ENCODE peak calls at places on chromosome 1, in nine cellular contexts. One of them, this sample, is unnamed.

GRCh38 chr1:59446257-59446901 is 149.5 kb downstream of the FGGY start:
- DNase-seq in heart right ventricle: peak
- DNase-seq in tibial artery: no peak
- DNase-seq in coronary artery: no peak
- DNase-seq in foreskin fibroblast: peak
- DNase-seq in skeletal muscle cell: peak
- DNase-seq in fibroblast of mammary gland: peak
- DNase-seq in brain microvascular endothelial cell: peak
- DNase-seq in CD4-positive, CD25-positive, alpha-beta regulatory T cell: no peak
- DNase-seq in this sample: no peak

GRCh38 chr1:240217398-240217797 is 125.7 kb downstream of the FMN2 start:
- DNase-seq in heart right ventricle: no peak
- DNase-seq in foreskin fibroblast: peak
- DNase-seq in CD4-positive, CD25-positive, alpha-beta regulatory T cell: no peak
- DNase-seq in brain microvascular endothelial cell: no peak
- DNase-seq in skeletal muscle cell: no peak
- DNase-seq in fibroblast of mammary gland: peak
- DNase-seq in tibial artery: no peak
- DNase-seq in coronary artery: no peak
- DNase-seq in this sample: no peak

GRCh38 chr1:246428542-246429308 is 78.4 kb downstream of the SMYD3 start:
- DNase-seq in fibroblast of mammary gland: peak
- DNase-seq in brain microvascular endothelial cell: peak
- DNase-seq in skeletal muscle cell: peak
- DNase-seq in coronary artery: no peak
- DNase-seq in foreskin fibroblast: peak
- DNase-seq in heart right ventricle: no peak
- DNase-seq in tibial artery: no peak
- DNase-seq in CD4-positive, CD25-positive, alpha-beta regulatory T cell: no peak
- DNase-seq in this sample: no peak

GRCh38 chr1:187310038-187310437 is 481.3 kb downstream of the PLA2G4A start:
- DNase-seq in CD4-positive, CD25-positive, alpha-beta regulatory T cell: no peak
- DNase-seq in heart right ventricle: no peak
- DNase-seq in tibial artery: no peak
- DNase-seq in skeletal muscle cell: no peak
- DNase-seq in coronary artery: no peak
- DNase-seq in fibroblast of mammary gland: no peak
- DNase-seq in brain microvascular endothelial cell: no peak
- DNase-seq in foreskin fibroblast: no peak
- DNase-seq in this sample: no peak

GRCh38 chr1:170114916-170115315 is 30.8 kb upstream of the NTMT2 start:
- DNase-seq in fibroblast of mammary gland: peak
- DNase-seq in skeletal muscle cell: peak
- DNase-seq in CD4-positive, CD25-positive, alpha-beta regulatory T cell: no peak
- DNase-seq in coronary artery: no peak
- DNase-seq in heart right ventricle: no peak
- DNase-seq in tibial artery: no peak
- DNase-seq in brain microvascular endothelial cell: peak
- DNase-seq in foreskin fibroblast: peak
- DNase-seq in this sample: peak

GRCh38 chr1:115189814-115190541 is 100.7 kb upstream of the TSPAN2 start:
- DNase-seq in CD4-positive, CD25-positive, alpha-beta regulatory T cell: no peak
- DNase-seq in brain microvascular endothelial cell: peak
- DNase-seq in fibroblast of mammary gland: peak
- DNase-seq in foreskin fibroblast: peak
- DNase-seq in heart right ventricle: no peak
- DNase-seq in coronary artery: no peak
- DNase-seq in skeletal muscle cell: peak
- DNase-seq in tibial artery: no peak
- DNase-seq in this sample: peak

GRCh38 chr1:46333300-46334029 is 7.1 kb upstream of the NSUN4 start:
- DNase-seq in brain microvascular endothelial cell: peak
- DNase-seq in tibial artery: no peak
- DNase-seq in coronary artery: no peak
- DNase-seq in skeletal muscle cell: no peak
- DNase-seq in heart right ventricle: no peak
- DNase-seq in CD4-positive, CD25-positive, alpha-beta regulatory T cell: no peak
- DNase-seq in foreskin fibroblast: peak
- DNase-seq in fibroblast of mammary gland: peak
- DNase-seq in this sample: no peak

GRCh38 chr1:119748040-119748439 is 20.7 kb downstream of the HMGCS2 start:
- DNase-seq in foreskin fibroblast: no peak
- DNase-seq in heart right ventricle: no peak
- DNase-seq in fibroblast of mammary gland: no peak
- DNase-seq in CD4-positive, CD25-positive, alpha-beta regulatory T cell: no peak
- DNase-seq in brain microvascular endothelial cell: no peak
- DNase-seq in skeletal muscle cell: no peak
- DNase-seq in tibial artery: no peak
- DNase-seq in coronary artery: no peak
- DNase-seq in this sample: no peak

GRCh38 chr1:117698398-117699160 is 92.7 kb downstream of the TENT5C start:
- DNase-seq in fibroblast of mammary gland: peak
- DNase-seq in CD4-positive, CD25-positive, alpha-beta regulatory T cell: no peak
- DNase-seq in foreskin fibroblast: no peak
- DNase-seq in tibial artery: no peak
- DNase-seq in brain microvascular endothelial cell: no peak
- DNase-seq in coronary artery: no peak
- DNase-seq in skeletal muscle cell: no peak
- DNase-seq in heart right ventricle: no peak
- DNase-seq in this sample: no peak

GRCh38 chr1:61953790-61954150 is 211.5 kb downstream of the PATJ start:
- DNase-seq in coronary artery: no peak
- DNase-seq in brain microvascular endothelial cell: no peak
- DNase-seq in heart right ventricle: no peak
- DNase-seq in tibial artery: no peak
- DNase-seq in CD4-positive, CD25-positive, alpha-beta regulatory T cell: no peak
- DNase-seq in foreskin fibroblast: no peak
- DNase-seq in fibroblast of mammary gland: no peak
- DNase-seq in skeletal muscle cell: no peak
- DNase-seq in this sample: no peak

GRCh38 chr1:61950418-61950817 is 208.1 kb downstream of the PATJ start:
- DNase-seq in CD4-positive, CD25-positive, alpha-beta regulatory T cell: no peak
- DNase-seq in skeletal muscle cell: no peak
- DNase-seq in foreskin fibroblast: no peak
- DNase-seq in fibroblast of mammary gland: peak
- DNase-seq in coronary artery: no peak
- DNase-seq in tibial artery: no peak
- DNase-seq in heart right ventricle: no peak
- DNase-seq in brain microvascular endothelial cell: no peak
- DNase-seq in this sample: no peak

GRCh38 chr1:61952675-61953074 is 210.4 kb downstream of the PATJ start:
- DNase-seq in skeletal muscle cell: no peak
- DNase-seq in CD4-positive, CD25-positive, alpha-beta regulatory T cell: no peak
- DNase-seq in foreskin fibroblast: no peak
- DNase-seq in brain microvascular endothelial cell: no peak
- DNase-seq in fibroblast of mammary gland: no peak
- DNase-seq in tibial artery: no peak
- DNase-seq in heart right ventricle: no peak
- DNase-seq in coronary artery: no peak
- DNase-seq in this sample: no peak

GRCh38 chr1:61953076-61953789 is 211.0 kb downstream of the PATJ start:
- DNase-seq in skeletal muscle cell: no peak
- DNase-seq in fibroblast of mammary gland: no peak
- DNase-seq in foreskin fibroblast: no peak
- DNase-seq in heart right ventricle: no peak
- DNase-seq in brain microvascular endothelial cell: no peak
- DNase-seq in CD4-positive, CD25-positive, alpha-beta regulatory T cell: no peak
- DNase-seq in coronary artery: no peak
- DNase-seq in tibial artery: no peak
- DNase-seq in this sample: no peak

DNA sequence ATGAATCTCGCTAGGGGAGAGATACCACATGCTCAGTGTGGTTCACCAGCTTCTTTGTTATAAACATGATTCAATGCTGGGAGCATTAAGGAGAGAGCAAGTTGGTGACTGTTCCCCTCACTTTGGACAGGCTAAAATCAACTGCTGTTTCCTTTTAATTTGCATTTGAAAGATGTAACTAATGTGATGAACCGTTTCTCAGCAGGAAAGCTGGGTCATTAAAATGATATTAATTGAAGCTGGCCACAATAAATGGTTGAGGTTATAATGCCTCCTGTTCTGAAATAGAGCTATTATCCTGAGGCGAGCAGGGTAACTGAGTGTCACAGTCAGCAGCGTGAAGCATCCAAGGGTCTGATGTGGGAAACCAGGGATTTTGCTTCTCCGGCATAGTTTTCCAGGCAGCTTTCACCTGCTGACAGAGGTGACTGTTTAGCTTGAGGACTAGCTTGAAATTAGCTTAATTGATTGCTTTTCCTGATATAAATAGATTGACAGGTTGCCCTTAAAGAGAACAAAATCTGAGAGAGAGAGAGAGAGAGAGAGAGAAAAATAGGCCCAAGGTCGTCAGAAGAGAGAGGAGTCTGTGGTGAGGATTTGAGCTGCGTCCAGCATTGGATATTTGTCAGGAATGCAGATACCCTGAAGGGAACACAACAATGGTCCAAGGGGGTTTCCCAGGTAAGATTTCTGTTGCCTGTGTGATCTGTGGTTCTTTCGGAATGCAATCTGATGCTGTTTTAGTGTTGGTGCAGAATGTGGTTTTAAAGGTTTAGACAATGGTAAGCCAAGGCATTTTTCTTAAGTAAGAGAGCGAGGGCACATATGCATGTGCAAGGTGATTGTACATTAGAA is 209.7 kb downstream of the PATJ start:
- DNase-seq in heart right ventricle: peak
- DNase-seq in tibial artery: no peak
- DNase-seq in fibroblast of mammary gland: no peak
- DNase-seq in CD4-positive, CD25-positive, alpha-beta regulatory T cell: no peak
- DNase-seq in skeletal muscle cell: no peak
- DNase-seq in coronary artery: no peak
- DNase-seq in brain microvascular endothelial cell: peak
- DNase-seq in foreskin fibroblast: no peak
- DNase-seq in this sample: no peak
- H3K4me3 ChIP-seq in heart right ventricle: peak
- H3K4me3 ChIP-seq in tibial artery: no peak
- H3K4me3 ChIP-seq in fibroblast of mammary gland: no peak
- H3K4me3 ChIP-seq in CD4-positive, CD25-positive, alpha-beta regulatory T cell: no peak
- H3K4me3 ChIP-seq in skeletal muscle cell: no peak
- H3K4me3 ChIP-seq in coronary artery: no peak
- H3K4me3 ChIP-seq in brain microvascular endothelial cell: no peak
- H3K4me3 ChIP-seq in foreskin fibroblast: no peak
- H3K4me3 ChIP-seq in this sample: no peak

GRCh38 chr1:235075955-235076308 is 52.7 kb downstream of the TOMM20 start:
- DNase-seq in fibroblast of mammary gland: no peak
- DNase-seq in heart right ventricle: no peak
- DNase-seq in brain microvascular endothelial cell: no peak
- DNase-seq in coronary artery: no peak
- DNase-seq in foreskin fibroblast: no peak
- DNase-seq in tibial artery: no peak
- DNase-seq in skeletal muscle cell: no peak
- DNase-seq in CD4-positive, CD25-positive, alpha-beta regulatory T cell: no peak
- DNase-seq in this sample: no peak

GRCh38 chr1:235074335-235075120 is 54.1 kb downstream of the TOMM20 start:
- DNase-seq in fibroblast of mammary gland: peak
- DNase-seq in brain microvascular endothelial cell: peak
- DNase-seq in CD4-positive, CD25-positive, alpha-beta regulatory T cell: no peak
- DNase-seq in foreskin fibroblast: peak
- DNase-seq in tibial artery: no peak
- DNase-seq in coronary artery: no peak
- DNase-seq in heart right ventricle: peak
- DNase-seq in skeletal muscle cell: no peak
- DNase-seq in this sample: no peak

GRCh38 chr1:235076504-235077162 is 52.0 kb downstream of the TOMM20 start:
- DNase-seq in heart right ventricle: no peak
- DNase-seq in tibial artery: no peak
- DNase-seq in foreskin fibroblast: no peak
- DNase-seq in fibroblast of mammary gland: no peak
- DNase-seq in skeletal muscle cell: no peak
- DNase-seq in coronary artery: no peak
- DNase-seq in brain microvascular endothelial cell: no peak
- DNase-seq in CD4-positive, CD25-positive, alpha-beta regulatory T cell: no peak
- DNase-seq in this sample: no peak

GRCh38 chr1:235073968-235074334 is 54.7 kb downstream of the TOMM20 start:
- DNase-seq in coronary artery: no peak
- DNase-seq in tibial artery: no peak
- DNase-seq in CD4-positive, CD25-positive, alpha-beta regulatory T cell: no peak
- DNase-seq in fibroblast of mammary gland: no peak
- DNase-seq in skeletal muscle cell: no peak
- DNase-seq in foreskin fibroblast: no peak
- DNase-seq in brain microvascular endothelial cell: no peak
- DNase-seq in heart right ventricle: no peak
- DNase-seq in this sample: no peak

DNA sequence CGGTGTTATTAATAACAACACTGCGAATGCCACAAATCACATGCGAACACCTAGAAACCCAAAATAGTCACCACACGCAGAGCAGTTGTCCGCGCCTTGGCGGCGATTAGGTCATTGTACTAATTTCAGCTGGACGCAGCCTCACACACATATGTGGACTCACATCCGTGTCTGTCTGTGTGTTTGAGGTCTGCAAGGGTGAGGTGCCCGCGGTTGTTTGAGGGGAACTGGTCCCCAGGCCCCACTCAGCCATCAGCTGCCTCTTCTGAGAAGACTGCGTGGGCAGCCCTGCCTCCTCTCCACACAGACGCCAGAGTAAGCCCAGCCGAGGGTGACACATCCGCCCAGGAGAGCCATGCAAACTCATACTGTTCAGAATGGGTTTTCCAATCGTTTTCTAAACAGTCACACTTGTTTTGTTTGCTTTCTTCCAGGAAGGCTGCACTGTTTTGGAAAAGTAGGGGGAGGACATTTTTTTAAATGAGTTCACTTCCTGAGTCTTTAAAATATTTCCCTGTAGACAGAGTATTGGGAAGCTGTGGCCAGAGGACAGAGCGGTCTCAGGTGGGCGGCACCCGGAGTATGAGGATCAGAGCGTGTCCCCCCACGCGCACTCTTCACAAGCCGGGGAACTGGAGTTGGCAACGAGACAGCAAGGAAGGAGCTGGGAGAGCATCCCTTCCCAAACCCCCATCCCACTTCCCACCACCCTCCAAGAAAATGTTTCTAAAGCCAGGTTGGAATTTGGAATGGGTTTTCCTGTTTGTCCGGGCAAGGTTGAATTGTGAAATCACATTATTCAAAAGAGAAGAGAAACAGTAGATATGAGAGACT is 53.3 kb downstream of the TOMM20 start:
- DNase-seq in foreskin fibroblast: peak
- DNase-seq in coronary artery: peak
- DNase-seq in brain microvascular endothelial cell: peak
- DNase-seq in CD4-positive, CD25-positive, alpha-beta regulatory T cell: no peak
- DNase-seq in fibroblast of mammary gland: peak
- DNase-seq in tibial artery: peak
- DNase-seq in skeletal muscle cell: peak
- DNase-seq in heart right ventricle: peak
- DNase-seq in this sample: no peak
- H3K4me3 ChIP-seq in foreskin fibroblast: peak
- H3K4me3 ChIP-seq in coronary artery: peak
- H3K4me3 ChIP-seq in brain microvascular endothelial cell: peak
- H3K4me3 ChIP-seq in CD4-positive, CD25-positive, alpha-beta regulatory T cell: peak
- H3K4me3 ChIP-seq in fibroblast of mammary gland: peak
- H3K4me3 ChIP-seq in tibial artery: peak
- H3K4me3 ChIP-seq in skeletal muscle cell: no peak
- H3K4me3 ChIP-seq in heart right ventricle: peak
- H3K4me3 ChIP-seq in this sample: no peak

GRCh38 chr1:205599667-205600042 is 32.2 kb downstream of the ELK4 start:
- DNase-seq in skeletal muscle cell: no peak
- DNase-seq in brain microvascular endothelial cell: no peak
- DNase-seq in heart right ventricle: no peak
- DNase-seq in coronary artery: no peak
- DNase-seq in foreskin fibroblast: no peak
- DNase-seq in CD4-positive, CD25-positive, alpha-beta regulatory T cell: no peak
- DNase-seq in fibroblast of mammary gland: no peak
- DNase-seq in tibial artery: no peak
- DNase-seq in this sample: no peak
- H3K4me3 ChIP-seq in skeletal muscle cell: no peak
- H3K4me3 ChIP-seq in brain microvascular endothelial cell: no peak
- H3K4me3 ChIP-seq in heart right ventricle: peak
- H3K4me3 ChIP-seq in coronary artery: peak
- H3K4me3 ChIP-seq in foreskin fibroblast: no peak
- H3K4me3 ChIP-seq in CD4-positive, CD25-positive, alpha-beta regulatory T cell: no peak
- H3K4me3 ChIP-seq in fibroblast of mammary gland: no peak
- H3K4me3 ChIP-seq in tibial artery: peak
- H3K4me3 ChIP-seq in this sample: no peak

GRCh38 chr1:9721606-9722377 is 70.3 kb downstream of the PIK3CD start:
- DNase-seq in foreskin fibroblast: no peak
- DNase-seq in coronary artery: no peak
- DNase-seq in fibroblast of mammary gland: no peak
- DNase-seq in CD4-positive, CD25-positive, alpha-beta regulatory T cell: peak
- DNase-seq in brain microvascular endothelial cell: peak
- DNase-seq in skeletal muscle cell: no peak
- DNase-seq in tibial artery: no peak
- DNase-seq in heart right ventricle: peak
- DNase-seq in this sample: no peak
- H3K4me3 ChIP-seq in foreskin fibroblast: no peak
- H3K4me3 ChIP-seq in coronary artery: no peak
- H3K4me3 ChIP-seq in fibroblast of mammary gland: no peak
- H3K4me3 ChIP-seq in CD4-positive, CD25-positive, alpha-beta regulatory T cell: no peak
- H3K4me3 ChIP-seq in brain microvascular endothelial cell: no peak
- H3K4me3 ChIP-seq in skeletal muscle cell: no peak
- H3K4me3 ChIP-seq in tibial artery: no peak
- H3K4me3 ChIP-seq in heart right ventricle: no peak
- H3K4me3 ChIP-seq in this sample: no peak